ENCODE peak calls at places on chromosome 12, in four cellular contexts. U is GM13977, M is uterus, G is tibial nerve. N is an unnamed sample.

GRCh38 chr12:8687846-8688601 is 9.8 kb upstream of the RIMKLB start:
- DNase-seq in U (no peak), M (peak), G (peak), N (no peak)

GRCh38 chr12:49187184-49187583 is 1.7 kb downstream of the TUBA1A start:
- DNase-seq in U (no peak), M (peak), G (peak), N (no peak)

GRCh38 chr12:25531502-25532052 is 21.5 kb downstream of the LMNTD1 start:
- DNase-seq in U (no peak), M (no peak), G (no peak), N (no peak)

GRCh38 chr12:117749431-117749830 is 219.4 kb downstream of the KSR2 start:
- DNase-seq in U (no peak), M (no peak), G (no peak), N (no peak)

GRCh38 chr12:68267892-68268396 is 14.5 kb upstream of the IL22 start:
- DNase-seq in U (no peak), M (no peak), G (no peak), N (no peak)

GRCh38 chr12:104181313-104181712 is 34.3 kb upstream of the TXNRD1 start:
- DNase-seq in U (no peak), M (no peak), G (no peak), N (no peak)

GRCh38 chr12:112559784-112560183 is 141.0 kb downstream of the PTPN11 start:
- DNase-seq in U (no peak), M (no peak), G (no peak), N (no peak)

GRCh38 chr12:38983117-38983571 is 77.8 kb upstream of the CPNE8 start:
- DNase-seq in U (no peak), M (no peak), G (no peak), N (no peak)

GRCh38 chr12:13156277-13156676 is 40.2 kb upstream of the EMP1 start:
- DNase-seq in U (no peak), M (no peak), G (no peak), N (no peak)

GRCh38 chr12:107884769-107885694 is 110.5 kb downstream of the ASCL4 start:
- DNase-seq in U (peak), M (no peak), G (no peak), N (peak)

GRCh38 chr12:44053550-44054243 is 217.8 kb downstream of the TMEM117 start:
- DNase-seq in U (no peak), M (no peak), G (no peak), N (no peak)

GRCh38 chr12:108548954-108549521 is 11.9 kb downstream of the SART3 start:
- DNase-seq in U (no peak), M (no peak), G (no peak), N (no peak)

GRCh38 chr12:49503674-49504180 is 35.1 kb upstream of the KCNH3 start:
- DNase-seq in U (no peak), M (no peak), G (no peak), N (no peak)

GRCh38 chr12:105427883-105428282 is 97.4 kb downstream of the C12orf75 start:
- DNase-seq in U (no peak), M (no peak), G (no peak), N (no peak)

GRCh38 chr12:2418579-2418978 is 365.8 kb downstream of the CACNA1C start:
- DNase-seq in U (no peak), M (no peak), G (no peak), N (no peak)

GRCh38 chr12:62632521-62632920 is 165.9 kb downstream of the MON2 start:
- DNase-seq in U (peak), M (peak), G (peak), N (peak)

GRCh38 chr12:121428883-121429282 is 29.0 kb downstream of the RNF34 start:
- DNase-seq in U (no peak), M (no peak), G (no peak), N (no peak)

GRCh38 chr12:47234576-47235141 is 154.9 kb upstream of the AMIGO2 start:
- DNase-seq in U (no peak), M (no peak), G (no peak), N (no peak)

GRCh38 chr12:119444462-119445044 is 110.0 kb downstream of the CCDC60 start:
- DNase-seq in U (peak), M (peak), G (no peak), N (peak)

GRCh38 chr12:6962285-6963015 is 8.0 kb downstream of the PHB2 start:
- DNase-seq in U (no peak), M (no peak), G (no peak), N (no peak)

GRCh38 chr12:65878540-65878939 is 54.3 kb downstream of the HMGA2 start:
- DNase-seq in U (no peak), M (no peak), G (no peak), N (no peak)
- TF ChIP-seq CTCF in U (no peak), M (no peak), G (peak), N (no peak)

GRCh38 chr12:52587563-52587962 is 13.7 kb downstream of the KRT72 start:
- DNase-seq in U (no peak), M (no peak), G (no peak), N (no peak)
- TF ChIP-seq CTCF in U (no peak), M (no peak), G (no peak), N (no peak)

GRCh38 chr12:57213068-57213715 is 3.4 kb upstream of the NXPH4 start:
- DNase-seq in U (peak), M (peak), G (peak), N (peak)
- TF ChIP-seq CTCF in U (peak), M (peak), G (peak), N (peak)

DNA sequence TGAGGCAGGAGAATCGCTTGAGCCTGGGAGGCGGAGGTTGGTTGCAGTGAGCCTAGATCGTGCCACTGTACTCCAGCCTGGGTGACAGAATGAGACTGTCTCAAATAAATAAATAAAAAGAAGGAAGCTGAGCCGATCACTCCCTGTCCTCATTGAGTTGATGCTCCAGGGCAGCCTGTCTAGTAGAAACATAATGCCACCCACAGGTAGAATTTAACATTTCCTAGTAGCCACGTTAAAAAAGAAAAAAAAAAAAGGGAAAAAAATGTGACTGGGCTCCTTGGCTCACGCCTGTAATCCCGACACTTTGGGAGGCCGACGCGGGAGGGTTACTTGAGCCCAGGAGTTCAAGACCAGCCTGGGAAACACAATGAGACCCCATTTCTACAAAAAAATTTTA is 135.7 kb downstream of the SCARB1 start:
- DNase-seq in U (no peak), M (no peak), G (no peak), N (no peak)
- TF ChIP-seq CTCF in U (no peak), M (no peak), G (no peak), N (no peak)

DNA sequence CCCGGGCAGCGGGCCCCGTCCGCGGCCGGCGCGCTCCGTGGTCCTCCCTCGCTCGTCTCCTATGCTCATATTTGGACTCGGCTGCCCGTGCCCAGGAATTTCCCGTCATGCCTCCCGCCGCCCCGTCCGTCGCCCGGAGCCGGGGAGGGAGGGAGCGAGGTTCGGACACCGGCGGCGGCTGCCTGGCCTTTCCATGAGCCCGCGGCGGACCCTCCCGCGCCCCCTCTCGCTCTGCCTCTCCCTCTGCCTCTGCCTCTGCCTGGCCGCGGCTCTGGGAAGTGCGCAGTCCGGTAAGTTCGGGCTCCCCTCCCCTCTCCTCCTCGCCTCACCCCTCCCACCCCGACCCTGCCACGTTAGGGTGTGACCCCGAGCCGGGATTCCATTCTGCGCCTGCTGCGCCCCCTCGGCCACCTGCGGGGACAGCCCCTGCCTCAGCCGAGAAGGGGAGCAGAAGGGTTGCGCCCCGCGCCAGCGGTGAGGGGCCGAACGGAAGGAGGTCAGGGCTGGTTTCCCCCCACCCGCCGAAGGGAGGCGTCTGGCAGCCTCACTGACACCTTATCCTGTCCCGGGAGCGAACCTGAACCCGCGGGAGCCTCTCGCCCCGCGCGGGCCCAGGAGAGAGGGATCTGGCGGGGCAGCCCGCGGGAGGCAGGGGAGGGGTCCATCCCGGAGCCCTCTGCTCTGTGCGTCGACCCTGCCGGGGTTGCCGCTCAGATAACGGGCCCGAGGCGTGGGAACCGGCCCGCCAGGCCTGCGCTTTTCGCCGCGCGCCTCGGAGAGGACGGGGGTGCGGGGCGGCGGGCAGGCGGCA is at the start of gene MSRB3:
- DNase-seq in U (peak), M (peak), G (peak), N (peak)
- TF ChIP-seq CTCF in U (no peak), M (peak), G (no peak), N (no peak)

DNA sequence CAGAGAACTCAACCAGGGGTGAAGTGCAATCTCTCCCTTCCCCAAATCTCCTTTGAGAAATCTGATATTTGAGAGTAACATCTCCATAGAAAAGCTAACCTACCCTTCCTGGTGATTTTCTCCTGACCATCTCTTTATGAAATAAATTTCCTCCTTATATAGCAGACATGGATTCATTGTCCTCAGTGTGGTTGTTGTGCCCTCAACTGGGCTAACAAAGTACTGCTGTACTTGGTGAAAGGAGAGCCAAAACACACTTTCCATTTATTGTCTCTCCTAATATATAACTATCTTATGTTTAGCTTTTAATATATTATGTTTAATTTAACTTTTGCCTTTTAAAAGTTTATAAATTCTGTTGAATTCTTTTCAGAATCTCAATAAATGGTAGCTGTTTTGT is 65.1 kb upstream of the SLCO1B1 start:
- DNase-seq in U (no peak), M (no peak), G (no peak), N (no peak)
- TF ChIP-seq CTCF in U (peak), M (no peak), G (no peak), N (no peak)

GRCh38 chr12:41365653-41366131 is 177.6 kb downstream of the PDZRN4 start:
- DNase-seq in U (no peak), M (no peak), G (no peak), N (no peak)

GRCh38 chr12:41362511-41362910 is 174.4 kb downstream of the PDZRN4 start:
- DNase-seq in U (no peak), M (no peak), G (no peak), N (no peak)

GRCh38 chr12:41364211-41364610 is 176.1 kb downstream of the PDZRN4 start:
- DNase-seq in U (no peak), M (no peak), G (no peak), N (no peak)

DNA sequence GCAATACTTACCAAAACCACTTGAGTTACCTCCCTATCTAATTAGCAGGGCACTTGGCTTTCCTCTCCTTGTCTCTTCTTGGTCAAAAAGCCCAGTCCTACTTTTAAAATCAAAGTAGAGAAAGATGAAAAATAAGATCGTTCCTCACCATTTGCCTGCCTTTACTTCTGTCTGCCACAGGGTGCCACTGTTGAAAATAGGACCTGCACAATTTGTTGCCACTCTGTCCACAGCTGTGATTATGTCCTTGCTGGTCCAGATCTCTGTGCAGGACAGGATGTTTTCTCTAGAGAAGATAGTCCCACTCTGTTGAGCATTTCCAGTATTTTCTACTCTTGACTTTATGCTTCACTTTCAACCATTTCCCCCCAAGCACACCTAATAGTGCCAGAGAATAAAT is 179.9 kb downstream of the PDZRN4 start:
- DNase-seq in U (no peak), M (no peak), G (no peak), N (no peak)
- TF ChIP-seq CTCF in U (peak), M (no peak), G (no peak), N (peak)

GRCh38 chr12:96401061-96401871 is 1.0 kb upstream of the CDK17 start:
- DNase-seq in U (peak), M (no peak), G (no peak), N (peak)
- TF ChIP-seq CTCF in U (peak), M (peak), G (peak), N (no peak)

DNA sequence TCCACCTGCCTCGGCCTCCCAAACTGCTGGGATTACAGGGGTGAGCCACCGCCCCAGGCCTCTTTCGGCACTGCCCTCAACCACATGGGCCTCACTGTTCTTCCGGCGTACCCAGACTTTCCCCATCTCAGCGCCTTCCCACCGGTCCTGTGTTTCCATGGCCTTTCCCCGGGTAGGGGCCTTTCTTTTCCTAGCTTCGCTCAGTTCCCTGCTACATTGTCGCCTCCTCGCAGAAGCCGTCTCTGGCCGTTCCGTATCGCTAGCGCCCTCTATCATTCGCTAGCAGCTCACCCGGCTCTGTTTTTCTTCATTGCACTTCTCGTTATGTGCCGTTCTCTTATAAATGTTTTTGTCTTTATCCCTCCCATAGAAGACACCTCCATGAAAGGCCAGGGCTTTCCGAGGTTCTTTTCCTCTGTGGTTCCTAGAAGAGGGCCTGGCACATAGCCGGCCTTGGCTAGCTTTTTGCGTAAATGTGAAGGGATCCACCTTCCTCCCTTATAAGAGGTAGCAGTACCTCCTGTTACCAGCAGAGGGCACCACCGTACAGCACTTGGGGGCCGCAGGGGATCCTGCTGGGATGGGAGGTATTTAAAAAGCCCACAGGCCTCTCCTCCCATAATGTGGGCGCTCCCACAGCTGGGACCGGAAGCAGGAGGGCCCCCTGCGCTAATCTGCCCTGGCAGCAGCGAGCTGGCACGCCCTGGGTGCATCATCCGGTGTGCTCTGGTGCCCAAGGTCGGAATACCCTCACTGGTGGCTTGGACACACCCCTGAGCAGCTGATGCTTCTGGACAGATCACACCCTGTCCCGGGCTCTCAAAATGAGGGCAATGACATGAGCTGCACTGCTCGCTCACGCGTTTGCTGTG is 18.8 kb downstream of the TAMALIN start:
- DNase-seq in U (peak), M (peak), G (peak), N (peak)
- TF ChIP-seq CTCF in U (peak), M (peak), G (peak), N (peak)